ENCODE peak calls at places on chromosomes 3 and 15, in four cellular contexts. One of them, this sample, is unnamed.

GRCh38 chr3:140203510-140203909 is 268.5 kb downstream of the CLSTN2 start:
- DNase-seq in hippocampal formation: no peak
- DNase-seq in lower leg skin: no peak
- DNase-seq in natural killer cell: no peak
- DNase-seq in this sample: no peak

GRCh38 chr3:165614332-165614731 is 222.9 kb downstream of the BCHE start:
- DNase-seq in hippocampal formation: no peak
- DNase-seq in lower leg skin: no peak
- DNase-seq in natural killer cell: no peak
- DNase-seq in this sample: no peak

GRCh38 chr3:55718074-55718473 is 231.0 kb upstream of the WNT5A start:
- DNase-seq in hippocampal formation: no peak
- DNase-seq in lower leg skin: no peak
- DNase-seq in natural killer cell: no peak
- DNase-seq in this sample: no peak

GRCh38 chr3:64049832-64050231 is 26.5 kb upstream of the PSMD6 start:
- DNase-seq in hippocampal formation: no peak
- DNase-seq in lower leg skin: no peak
- DNase-seq in natural killer cell: no peak
- DNase-seq in this sample: no peak

GRCh38 chr3:87082806-87083440 is 92.0 kb upstream of the VGLL3 start:
- DNase-seq in hippocampal formation: peak; percentile 24
- DNase-seq in lower leg skin: peak; percentile 16
- DNase-seq in natural killer cell: no peak
- DNase-seq in this sample: no peak

GRCh38 chr15:52179278-52180195 is 11.7 kb downstream of the GNB5 start:
- DNase-seq in hippocampal formation: peak; percentile 64
- DNase-seq in lower leg skin: peak; percentile 78
- DNase-seq in natural killer cell: peak; percentile 79
- DNase-seq in this sample: peak; percentile 61

GRCh38 chr3:177523991-177524438 is 326.7 kb upstream of the TBL1XR1 start:
- DNase-seq in hippocampal formation: no peak
- DNase-seq in lower leg skin: no peak
- DNase-seq in natural killer cell: no peak
- DNase-seq in this sample: no peak

GRCh38 chr3:128746881-128747280 is 20.9 kb downstream of the RAB7A start:
- DNase-seq in hippocampal formation: no peak
- DNase-seq in lower leg skin: no peak
- DNase-seq in natural killer cell: no peak
- DNase-seq in this sample: no peak

GRCh38 chr3:69425249-69425648 is 39.4 kb upstream of the FRMD4B start:
- DNase-seq in hippocampal formation: no peak
- DNase-seq in lower leg skin: no peak
- DNase-seq in natural killer cell: no peak
- DNase-seq in this sample: no peak

GRCh38 chr3:144364797-144365196 is 393.2 kb downstream of the DIPK2A start:
- DNase-seq in hippocampal formation: no peak
- DNase-seq in lower leg skin: no peak
- DNase-seq in natural killer cell: no peak
- DNase-seq in this sample: no peak

GRCh38 chr3:168241156-168241555 is 145.4 kb upstream of the GOLIM4 start:
- DNase-seq in hippocampal formation: no peak
- DNase-seq in lower leg skin: no peak
- DNase-seq in natural killer cell: no peak
- DNase-seq in this sample: no peak

GRCh38 chr3:16807441-16807840 is 77.3 kb upstream of the PLCL2 start:
- DNase-seq in hippocampal formation: no peak
- DNase-seq in lower leg skin: peak; percentile 20
- DNase-seq in natural killer cell: no peak
- DNase-seq in this sample: no peak

GRCh38 chr15:43279496-43279895 is 12.8 kb upstream of the TGM5 start:
- DNase-seq in hippocampal formation: no peak
- DNase-seq in lower leg skin: no peak
- DNase-seq in natural killer cell: no peak
- DNase-seq in this sample: no peak

GRCh38 chr15:36579792-36580431 is 486 bp downstream of the CDIN1 start:
- DNase-seq in hippocampal formation: no peak
- DNase-seq in lower leg skin: peak; percentile 28
- DNase-seq in natural killer cell: no peak
- DNase-seq in this sample: no peak

GRCh38 chr15:101008158-101009139 is 89.3 kb downstream of the LRRK1 start:
- DNase-seq in hippocampal formation: peak; percentile 11
- DNase-seq in lower leg skin: peak; percentile 72
- DNase-seq in natural killer cell: peak; percentile 84
- DNase-seq in this sample: peak; percentile 71

GRCh38 chr3:126557415-126557745 is 1.4 kb downstream of the C3orf22 start:
- DNase-seq in hippocampal formation: no peak
- DNase-seq in lower leg skin: peak; percentile 9
- DNase-seq in natural killer cell: peak; percentile 9
- DNase-seq in this sample: peak; percentile 45

GRCh38 chr3:155846119-155846518 is 8.1 kb downstream of the SLC33A1 start:
- DNase-seq in hippocampal formation: no peak
- DNase-seq in lower leg skin: no peak
- DNase-seq in natural killer cell: no peak
- DNase-seq in this sample: no peak

GRCh38 chr3:15585111-15585844 is 16.1 kb downstream of the HACL1 start:
- DNase-seq in hippocampal formation: peak; percentile 14
- DNase-seq in lower leg skin: no peak
- DNase-seq in natural killer cell: no peak
- DNase-seq in this sample: no peak